ENCODE peak calls at places on chromosomes 1 and 21, in four cellular contexts. J, D, T and A are unnamed samples.

GRCh38 chr1:181768216-181768929 is 285.1 kb downstream of the CACNA1E start:
- DNase-seq in T (no peak), J (no peak), D (no peak), A (no peak)

GRCh38 chr1:167455786-167456446 is 62.4 kb downstream of the CD247 start:
- DNase-seq in J (peak; percentile 30), D (no peak), T (no peak), A (peak; percentile 34)

GRCh38 chr1:201552941-201553341 is 14.0 kb downstream of the NAV1 start:
- DNase-seq in T (no peak), J (no peak), D (peak; percentile 76), A (no peak)

GRCh38 chr1:86245566-86246190 is 89.1 kb upstream of the COL24A1 start:
- DNase-seq in D (no peak), T (no peak), J (no peak), A (no peak)

GRCh38 chr1:94105501-94105952 is 15.4 kb downstream of the ABCA4 start:
- DNase-seq in J (no peak), T (no peak), D (no peak), A (no peak)

GRCh38 chr1:164660415-164661174 is 101.6 kb downstream of the PBX1 start:
- DNase-seq in J (no peak), D (peak; percentile 67), T (no peak), A (peak; percentile 86)

GRCh38 chr1:174982971-174983689 is 16.6 kb upstream of the CACYBP start:
- DNase-seq in J (no peak), T (no peak), D (peak; percentile 49), A (peak; percentile 54)

GRCh38 chr1:228149341-228150020 is at the start of gene GJC2:
- DNase-seq in D (peak; percentile 18), J (peak; percentile 66), T (peak; percentile 44), A (no peak)

GRCh38 chr1:25033828-25034451 is 103.9 kb upstream of the RUNX3 start:
- DNase-seq in D (no peak), J (peak; percentile 24), T (peak; percentile 60), A (peak; percentile 15)

GRCh38 chr1:238177960-238178359 is 287.2 kb upstream of the ZP4 start:
- DNase-seq in J (no peak), D (no peak), T (no peak), A (no peak)

GRCh38 chr1:177256153-177256814 is 85.5 kb downstream of the BRINP2 start:
- DNase-seq in T (peak; percentile 38), J (peak; percentile 70), D (peak; percentile 81), A (peak; percentile 77)

GRCh38 chr21:45620201-45620600 is 23.3 kb upstream of the PCBP3 start:
- DNase-seq in T (no peak), J (no peak), D (no peak), A (no peak)

GRCh38 chr21:29477347-29477746 is 178.6 kb downstream of the BACH1 start:
- DNase-seq in T (no peak), J (no peak), D (no peak), A (no peak)

GRCh38 chr1:199226163-199226562 is 587.3 kb downstream of the PTPRC start:
- DNase-seq in D (peak; percentile 75), J (no peak), T (no peak), A (no peak)

GRCh38 chr1:62613325-62613727 is 16.0 kb downstream of the ANGPTL3 start:
- DNase-seq in J (no peak), D (no peak), T (no peak), A (no peak)

GRCh38 chr1:201711101-201711597 is 117.8 kb upstream of the IPO9 start:
- DNase-seq in T (no peak), D (no peak), J (no peak), A (no peak)

GRCh38 chr1:216640100-216640499 is 83.1 kb downstream of the ESRRG start:
- DNase-seq in D (no peak), J (no peak), T (no peak), A (no peak)

GRCh38 chr1:147647796-147648633 is 22.3 kb downstream of the ACP6 start:
- DNase-seq in T (peak; percentile 23), D (no peak), J (no peak), A (peak; percentile 45)

GRCh38 chr1:3420218-3420951 is 34.1 kb upstream of the ARHGEF16 start:
- DNase-seq in T (no peak), D (no peak), J (no peak), A (no peak)

GRCh38 chr1:66704177-66704880 is 47.9 kb upstream of the DYNLT5 start:
- DNase-seq in D (no peak), T (no peak), J (no peak), A (no peak)

GRCh38 chr1:9129391-9130041 is 614 bp upstream of the GPR157 start:
- DNase-seq in J (peak; percentile 84), D (no peak), T (peak; percentile 97), A (peak; percentile 95)

GRCh38 chr1:30627206-30627605 is 96.2 kb downstream of the MATN1 start:
- DNase-seq in J (no peak), D (no peak), T (no peak), A (no peak)

GRCh38 chr1:42955311-42956063 is 3.2 kb downstream of the SLC2A1 start:
- DNase-seq in T (no peak), J (no peak), D (no peak), A (no peak)
- H3K4me1 ChIP-seq in T (peaks cover 22% of the 10 kb centered on the region), J (peaks cover 21% of the 10 kb centered on the region), D (peaks cover 32% of the 10 kb centered on the region), A (no peaks in the 10 kb centered on the region)

DNA sequence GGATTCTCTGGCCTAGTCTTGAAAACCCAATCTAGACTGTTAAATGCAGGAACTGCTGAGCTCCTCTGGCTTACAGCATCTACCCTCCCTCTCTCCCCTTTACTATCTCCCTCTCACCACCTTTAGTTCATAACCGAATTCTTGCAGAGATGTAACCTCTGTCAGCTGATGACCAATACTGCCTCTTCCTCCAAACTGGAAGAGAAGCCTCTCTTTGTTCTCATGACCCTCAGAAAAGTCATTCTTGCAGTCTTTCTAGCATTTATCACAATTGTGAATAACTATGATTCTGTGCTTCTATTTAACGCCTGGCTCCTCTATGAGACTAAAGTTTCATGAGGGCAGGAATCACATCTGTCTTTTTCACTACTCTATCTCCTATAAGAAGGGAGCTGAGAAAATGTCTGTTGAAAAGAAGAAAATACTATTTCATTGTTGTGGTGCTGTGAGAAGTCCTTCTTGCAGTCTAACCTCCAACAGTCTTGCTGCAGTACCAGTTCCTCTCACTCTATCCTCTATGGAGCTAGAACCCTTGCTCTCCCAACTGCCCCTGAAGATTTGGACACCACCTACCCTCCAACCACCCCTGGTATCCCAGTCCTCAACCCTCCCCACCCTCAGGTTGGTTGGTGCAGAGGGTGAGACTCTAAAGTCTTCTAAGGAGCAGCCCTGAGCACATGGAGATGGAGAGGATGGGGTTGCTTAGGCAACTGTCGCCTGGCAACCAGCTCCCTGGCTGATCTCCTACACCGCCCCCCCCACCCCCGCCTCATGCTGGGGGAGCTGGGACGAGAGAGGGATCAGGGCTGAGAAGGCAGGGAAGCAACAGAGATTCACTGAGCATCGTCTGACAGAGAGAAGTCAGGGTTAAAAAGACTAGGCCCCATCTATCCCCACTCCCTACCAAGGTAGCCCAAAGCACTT is 13.9 kb downstream of the MEF2D start:
- DNase-seq in J (no peak), D (no peak), T (no peak), A (no peak)
- H3K4me1 ChIP-seq in J (peaks cover 97% of the 10 kb centered on the region), D (peaks cover 39% of the 10 kb centered on the region), T (peaks cover 61% of the 10 kb centered on the region), A (peaks cover 14% of the 10 kb centered on the region)

GRCh38 chr1:234871039-234871709 is 257.5 kb downstream of the TOMM20 start:
- DNase-seq in D (no peak), T (no peak), J (no peak), A (no peak)
- H3K4me1 ChIP-seq in D (peaks cover 6% of the 10 kb centered on the region), T (peaks cover 10% of the 10 kb centered on the region), J (peaks cover 23% of the 10 kb centered on the region), A (peaks cover 14% of the 10 kb centered on the region)

GRCh38 chr1:91011726-91012125 is 10.1 kb downstream of the ZNF644 start:
- DNase-seq in J (peak; percentile 24), T (no peak), D (peak; percentile 68), A (peak; percentile 11)
- H3K4me1 ChIP-seq in J (peaks cover 37% of the 10 kb centered on the region), T (peaks cover 26% of the 10 kb centered on the region), D (peaks cover 1% of the 10 kb centered on the region), A (no peaks in the 10 kb centered on the region)

GRCh38 chr1:203049077-203049476 is 22.8 kb downstream of the PPFIA4 start:
- DNase-seq in D (no peak), T (no peak), J (no peak), A (no peak)
- H3K4me1 ChIP-seq in D (peaks cover 8% of the 10 kb centered on the region), T (no peaks in the 10 kb centered on the region), J (peaks cover 10% of the 10 kb centered on the region), A (no peaks in the 10 kb centered on the region)

GRCh38 chr1:223723351-223723904 is 11.1 kb downstream of the CAPN2 start:
- DNase-seq in D (no peak), J (no peak), T (no peak), A (no peak)
- H3K4me1 ChIP-seq in D (peaks cover 48% of the 10 kb centered on the region), J (peaks cover 36% of the 10 kb centered on the region), T (peaks cover 54% of the 10 kb centered on the region), A (no peaks in the 10 kb centered on the region)

GRCh38 chr1:59670662-59671061 is 144.1 kb upstream of the HOOK1 start:
- DNase-seq in J (no peak), D (no peak), T (no peak), A (no peak)

GRCh38 chr1:59673575-59674467 is 140.9 kb upstream of the HOOK1 start:
- DNase-seq in J (no peak), T (peak; percentile 42), D (no peak), A (no peak)

GRCh38 chr1:59672851-59673574 is 141.7 kb upstream of the HOOK1 start:
- DNase-seq in J (no peak), T (no peak), D (peak; percentile 81), A (no peak)

GRCh38 chr1:59671066-59671952 is 143.4 kb upstream of the HOOK1 start:
- DNase-seq in D (no peak), T (no peak), J (no peak), A (no peak)

DNA sequence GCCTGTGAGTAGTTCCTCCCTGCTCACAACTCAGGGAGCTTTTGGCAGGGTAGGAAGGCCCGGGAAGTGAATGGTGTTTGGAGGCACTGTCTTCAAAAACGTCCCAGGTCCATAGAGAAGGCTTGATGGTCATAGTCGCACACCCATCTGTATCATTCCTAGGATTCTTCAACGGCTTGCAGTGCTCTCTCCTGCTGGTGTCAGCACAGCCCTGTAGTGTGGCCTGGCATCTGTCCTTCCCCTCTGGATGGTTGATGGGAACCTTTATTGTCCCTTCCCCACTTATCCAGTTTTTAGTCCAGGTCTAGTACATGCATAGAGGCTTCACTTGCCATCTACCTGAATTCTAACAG is 142.8 kb upstream of the HOOK1 start:
- DNase-seq in T (no peak), D (no peak), J (no peak), A (no peak)
- H3K4me1 ChIP-seq in T (peaks cover 20% of the 10 kb centered on the region), D (peaks cover 4% of the 10 kb centered on the region), J (no peaks in the 10 kb centered on the region), A (no peaks in the 10 kb centered on the region)

GRCh38 chr21:21831036-21831435 is 832.8 kb downstream of the NCAM2 start:
- DNase-seq in D (no peak), T (no peak), J (no peak), A (no peak)

DNA sequence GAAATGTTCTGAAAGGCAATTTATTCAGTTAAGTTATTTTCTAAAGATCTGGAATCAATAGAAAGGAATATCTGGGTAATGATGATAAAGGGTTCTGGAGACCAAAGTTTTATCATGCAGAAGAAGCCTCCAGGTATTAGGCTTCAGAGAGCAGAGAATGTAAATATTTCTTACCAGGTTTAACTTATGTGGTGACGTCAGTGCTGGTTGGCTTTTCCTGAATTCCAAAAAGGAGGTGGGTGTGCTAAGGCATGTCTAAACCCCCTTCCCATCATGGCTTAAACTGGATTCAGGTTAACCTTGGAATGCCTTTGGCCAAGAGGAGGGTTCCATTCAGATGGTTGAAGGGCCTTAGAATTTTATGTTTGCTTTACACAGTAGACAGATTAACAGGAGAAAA is 829.9 kb downstream of the NCAM2 start:
- DNase-seq in T (no peak), J (no peak), D (no peak), A (no peak)
- H3K4me1 ChIP-seq in T (no peaks in the 10 kb centered on the region), J (no peaks in the 10 kb centered on the region), D (no peaks in the 10 kb centered on the region), A (no peaks in the 10 kb centered on the region)